ENCODE peak calls at places on chromosomes 5 and 9, in nine cellular contexts. M is head of caudate nucleus; F is activated T-cell treated with anti-CD3 and anti-CD28 coated beads, Interleukin-2, amount 50 U/mL, for 24 hours; G is non-pigmented ciliary epithelial cell; H is NCI-H748 treated with DMSO at 0.1 percent for 48 hours; T is hypothalamus; U is upper lobe of right lung; S is A172; A is EH. P is an unnamed sample.

GRCh38 chr9:21902112-21902511 is 92.1 kb downstream of the CDKN2A start:
- DNase-seq in F (no peak), A (peak), S (no peak), T (no peak), M (no peak), U (no peak), G (no peak), H (no peak), P (no peak)

GRCh38 chr5:54603372-54603771 is 85.8 kb downstream of the SNX18 start:
- DNase-seq in A (no peak), M (no peak), U (no peak), S (no peak), F (no peak), T (no peak), G (no peak), H (no peak), P (no peak)

GRCh38 chr9:35294066-35294465 is 132.3 kb downstream of the UNC13B start:
- DNase-seq in T (no peak), U (no peak), H (no peak), S (no peak), F (no peak), M (no peak), A (no peak), G (no peak), P (no peak)

GRCh38 chr5:26482817-26483375 is 555.5 kb downstream of the CDH9 start:
- DNase-seq in H (peak), U (no peak), G (peak), M (no peak), T (peak), S (peak), A (no peak), F (no peak), P (no peak)

GRCh38 chr5:111694183-111694582 is 62.8 kb downstream of the NREP start:
- DNase-seq in T (no peak), U (no peak), F (no peak), H (no peak), M (no peak), A (peak), G (no peak), S (no peak), P (no peak)

GRCh38 chr5:180810210-180811011 is 7.8 kb upstream of the MGAT1 start:
- DNase-seq in S (peak), T (peak), F (peak), H (peak), G (no peak), A (peak), U (peak), M (peak), P (peak)

GRCh38 chr9:1083325-1083913 is 33.3 kb downstream of the DMRT2 start:
- DNase-seq in F (no peak), S (peak), H (peak), G (no peak), M (peak), T (peak), U (no peak), A (peak), P (no peak)

GRCh38 chr9:33159760-33160127 is 7.4 kb downstream of the B4GALT1 start:
- DNase-seq in U (peak), A (peak), H (no peak), T (no peak), M (peak), G (peak), S (peak), F (peak), P (peak)

GRCh38 chr5:38940230-38940858 is 94.5 kb downstream of the OSMR start:
- DNase-seq in S (no peak), U (no peak), F (no peak), A (no peak), T (no peak), H (no peak), G (no peak), M (no peak), P (no peak)

GRCh38 chr5:149445739-149446369 is 66.8 kb upstream of the IL17B start:
- DNase-seq in A (peak), S (peak), G (no peak), M (no peak), T (no peak), H (no peak), F (no peak), U (no peak), P (no peak)

GRCh38 chr5:922041-922744 is 29.5 kb downstream of the TRIP13 start:
- DNase-seq in T (no peak), A (no peak), H (no peak), F (no peak), M (no peak), G (no peak), U (no peak), S (no peak), P (no peak)

GRCh38 chr5:99646011-99646647 is 717.3 kb upstream of the CHD1 start:
- DNase-seq in S (peak), T (no peak), U (no peak), H (no peak), F (no peak), G (no peak), A (no peak), M (no peak), P (no peak)

GRCh38 chr5:143874312-143874711 is 62.4 kb downstream of the HMHB1 start:
- DNase-seq in H (no peak), U (no peak), S (peak), M (no peak), A (peak), T (no peak), G (no peak), F (no peak), P (no peak)

P was measured in GM06990.